ENCODE peak calls at places on chromosomes 3 and 15, in five cellular contexts. W is psoas muscle, U is lower lobe of right lung, E is transverse colon, D is neural progenitor cell. L is an unnamed sample. For H3K36me3, the result is how much of the 10 kb centered on the place peaks cover.

GRCh38 chr3:25831578-25831977 is 41.7 kb downstream of the OXSM start:
- DNase-seq in U (no peak), D (peak), W (no peak), E (no peak), L (no peak)

GRCh38 chr3:143469159-143469558 is 349.6 kb downstream of the CHST2 start:
- DNase-seq in W (no peak), D (no peak), E (no peak), U (no peak), L (no peak)

GRCh38 chr3:126364130-126364695 is 7.0 kb upstream of the KLF15 start:
- DNase-seq in W (no peak), E (peak), D (no peak), U (peak), L (peak)

GRCh38 chr15:92772061-92772460 is 116.5 kb upstream of the FAM174B start:
- DNase-seq in D (no peak), E (no peak), U (no peak), W (no peak), L (no peak)

GRCh38 chr15:101447561-101448071 is 41.9 kb downstream of the PCSK6 start:
- DNase-seq in U (no peak), D (no peak), W (no peak), E (no peak), L (no peak)

GRCh38 chr3:120622870-120623718 is 27.0 kb downstream of the NDUFB4 start:
- DNase-seq in W (no peak), D (peak), U (no peak), E (peak), L (no peak)

GRCh38 chr3:10004960-10005564 is 18.4 kb upstream of the EMC3 start:
- DNase-seq in E (no peak), W (no peak), D (no peak), U (no peak), L (no peak)

GRCh38 chr3:112856537-112856936 is 9.9 kb upstream of the CD200R1L start:
- DNase-seq in U (no peak), D (no peak), W (no peak), E (no peak), L (peak)

GRCh38 chr15:73127302-73127936 is 75.2 kb downstream of the NEO1 start:
- DNase-seq in W (no peak), U (no peak), E (no peak), D (peak), L (peak)

GRCh38 chr15:52013151-52013791 is 5.7 kb upstream of the MAPK6 start:
- DNase-seq in D (no peak), U (no peak), W (no peak), E (no peak), L (no peak)

GRCh38 chr3:64799606-64800005 is 111.8 kb upstream of the ADAMTS9 start:
- DNase-seq in W (no peak), U (no peak), D (no peak), E (peak), L (no peak)

GRCh38 chr3:149621218-149622005 is 36.4 kb downstream of the WWTR1 start:
- DNase-seq in W (no peak), U (no peak), D (no peak), E (no peak), L (no peak)

GRCh38 chr3:78519281-78519680 is 1248.5 kb downstream of the ROBO1 start:
- DNase-seq in E (no peak), U (no peak), D (no peak), W (no peak), L (no peak)

GRCh38 chr15:85726446-85726845 is 68.3 kb downstream of the KLHL25 start:
- DNase-seq in W (no peak), D (no peak), U (no peak), E (no peak), L (no peak)

GRCh38 chr3:137047240-137047639 is 89.5 kb downstream of the IL20RB start:
- DNase-seq in U (no peak), E (no peak), D (peak), W (no peak), L (no peak)

GRCh38 chr3:172290457-172290856 is 157.8 kb downstream of the GHSR start:
- DNase-seq in E (no peak), W (no peak), D (no peak), U (no peak), L (no peak)

GRCh38 chr3:71258116-71258515 is 325.4 kb downstream of the FOXP1 start:
- DNase-seq in E (no peak), U (no peak), W (no peak), D (no peak), L (no peak)

GRCh38 chr3:4703054-4703480 is 209.9 kb downstream of the ITPR1 start:
- DNase-seq in E (no peak), D (no peak), W (no peak), U (no peak), L (no peak)

GRCh38 chr3:61938878-61939549 is 377.6 kb downstream of the PTPRG start:
- DNase-seq in E (no peak), W (no peak), D (no peak), U (no peak), L (no peak)

GRCh38 chr3:76561494-76562242 is 478.2 kb upstream of the ROBO2 start:
- DNase-seq in D (no peak), U (no peak), E (no peak), W (no peak), L (no peak)

GRCh38 chr3:111917300-111917699 is 58.2 kb downstream of the PHLDB2 start:
- DNase-seq in U (no peak), W (no peak), D (peak), E (no peak), L (no peak)

GRCh38 chr3:183327343-183327742 is 74.3 kb downstream of the B3GNT5 start:
- DNase-seq in D (no peak), E (no peak), U (no peak), W (no peak), L (no peak)

GRCh38 chr3:195249057-195249770 is 21.7 kb downstream of the XXYLT1 start:
- DNase-seq in U (peak), D (no peak), E (no peak), W (no peak), L (peak)

GRCh38 chr3:107235193-107235922 is 141.9 kb upstream of the CCDC54 start:
- DNase-seq in E (no peak), U (no peak), W (no peak), D (peak), L (no peak)

GRCh38 chr3:9717563-9717962 is 13.9 kb downstream of the CPNE9 start:
- DNase-seq in E (no peak), U (no peak), W (no peak), D (no peak), L (no peak)

GRCh38 chr3:133441867-133442270 is 42.0 kb downstream of the BFSP2 start:
- DNase-seq in U (no peak), D (no peak), W (no peak), E (no peak), L (peak)

GRCh38 chr15:41810651-41811431 is 17.1 kb upstream of the JMJD7 start:
- DNase-seq in E (no peak), U (no peak), W (no peak), D (no peak), L (no peak)

GRCh38 chr15:41809121-41809520 is 18.8 kb upstream of the JMJD7 start:
- DNase-seq in E (no peak), U (no peak), W (no peak), D (no peak), L (no peak)

GRCh38 chr15:41806291-41807181 is 21.4 kb upstream of the JMJD7 start:
- DNase-seq in W (no peak), D (peak), E (no peak), U (no peak), L (no peak)

GRCh38 chr15:41811432-41812195 is 16.3 kb upstream of the JMJD7 start:
- DNase-seq in E (peak), U (peak), W (peak), D (peak), L (peak)

GRCh38 chr15:41809526-41810220 is 18.2 kb upstream of the JMJD7 start:
- DNase-seq in W (no peak), D (no peak), E (no peak), U (no peak), L (no peak)
- H3K36me3 ChIP-seq in W (under half), D (under half), E (under half), U (under half), L (under half)

DNA sequence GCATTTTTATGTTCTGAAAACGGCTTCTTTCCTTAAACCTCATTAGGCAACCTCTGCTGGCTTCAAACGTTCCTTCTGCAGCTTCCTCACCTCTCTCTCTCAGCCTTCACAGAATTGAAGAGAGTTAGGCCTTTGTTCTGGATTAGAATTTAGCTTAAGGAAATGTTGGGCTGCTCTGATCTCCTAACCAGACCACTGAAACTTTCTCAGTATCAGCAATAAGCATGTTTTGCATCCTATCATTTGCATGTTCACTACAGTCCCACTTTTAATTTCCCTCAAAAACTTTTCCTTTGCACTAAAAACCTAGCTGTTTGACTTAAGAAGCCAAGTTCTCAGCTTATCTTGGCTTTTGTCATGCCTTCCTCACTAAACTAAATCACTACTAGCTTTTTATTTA is 49.5 kb downstream of the SMARCC1 start:
- DNase-seq in U (no peak), E (no peak), D (no peak), W (no peak), L (no peak)
- H3K36me3 ChIP-seq in U (half or more), E (under half), D (under half), W (half or more), L (under half)

GRCh38 chr3:51408813-51409212 is 17.7 kb downstream of the RBM15B start:
- DNase-seq in D (no peak), E (no peak), W (no peak), U (no peak), L (no peak)

GRCh38 chr3:51403675-51404074 is 12.6 kb downstream of the RBM15B start:
- DNase-seq in W (no peak), U (no peak), D (no peak), E (no peak), L (no peak)

GRCh38 chr3:51408021-51408420 is 16.9 kb downstream of the RBM15B start:
- DNase-seq in E (no peak), W (no peak), D (no peak), U (no peak), L (no peak)
- H3K36me3 ChIP-seq in E (under half), W (half or more), D (under half), U (half or more), L (under half)

GRCh38 chr3:110562621-110563020 is 509.0 kb upstream of the NECTIN3 start:
- DNase-seq in E (no peak), W (no peak), U (no peak), D (no peak), L (no peak)
- H3K36me3 ChIP-seq in E (under half), W (under half), U (under half), D (under half), L (under half)

GRCh38 chr3:72664171-72664570 is 184.1 kb downstream of the SHQ1 start:
- DNase-seq in D (no peak), W (no peak), U (no peak), E (no peak), L (no peak)
- H3K36me3 ChIP-seq in D (under half), W (under half), U (under half), E (under half), L (under half)

GRCh38 chr3:127573401-127573800 is 17.1 kb downstream of the TPRA1 start:
- DNase-seq in D (no peak), E (no peak), U (no peak), W (no peak), L (no peak)

GRCh38 chr3:127572735-127573134 is 17.8 kb downstream of the TPRA1 start:
- DNase-seq in D (no peak), W (no peak), E (no peak), U (no peak), L (no peak)

GRCh38 chr3:127574880-127575878 is 15.4 kb downstream of the TPRA1 start:
- DNase-seq in U (peak), D (peak), E (peak), W (peak), L (peak)

GRCh38 chr3:127572186-127572585 is 18.3 kb downstream of the TPRA1 start:
- DNase-seq in E (no peak), W (no peak), D (no peak), U (no peak), L (no peak)

DNA sequence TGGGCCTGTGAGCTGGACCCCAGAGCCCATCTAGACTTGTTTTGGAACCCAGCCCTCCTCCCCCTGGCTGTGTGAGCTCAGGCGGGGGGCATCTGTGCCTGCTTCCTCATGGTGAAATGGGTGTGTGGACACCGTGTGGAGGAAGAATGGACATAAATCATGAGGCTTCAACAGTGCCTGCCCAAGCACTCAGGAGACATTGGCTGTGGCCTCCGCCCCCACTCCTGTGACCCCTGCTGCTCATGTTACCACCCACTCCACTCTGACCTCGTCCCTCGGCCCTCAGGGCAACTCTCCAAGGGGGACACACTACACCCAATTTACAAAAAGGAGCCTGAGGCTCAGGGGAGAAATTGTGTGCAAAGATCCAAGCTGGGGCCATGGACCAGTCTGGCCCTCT is 16.6 kb downstream of the TPRA1 start:
- DNase-seq in E (no peak), W (no peak), U (no peak), D (no peak), L (no peak)
- H3K36me3 ChIP-seq in E (under half), W (half or more), U (half or more), D (under half), L (under half)